ENCODE peak calls at places on chromosomes 5 and 9, in ten cellular contexts. B is sciatic nerve; E is dermis microvascular lymphatic vessel endothelial cell; W is OCI-LY7; O is prostate gland; A is activated CD4-positive, alpha-beta T cell treated with anti-CD3 and anti-CD28 coated beads, Interleukin-2, amount 50 U/mL, for 1 hour; Z is midbrain; K is NCI-H524 treated with DMSO at 0.1 percent for 48 hours; D is endothelial cell; V is stimulated activated CD4-positive, alpha-beta T cell treated with anti-CD3 and anti-CD28 coated beads, Interleukin-12 subunit alpha, Interleukin-12 subunit beta, amount 100 ng/mL, for 24 hours. X is an unnamed sample.

GRCh38 chr9:15468113-15468512 is 42.7 kb downstream of the PSIP1 start:
- DNase-seq in A (no peak), Z (no peak), V (no peak), K (no peak), W (no peak), D (no peak), E (no peak), O (no peak), B (no peak), X (no peak)

GRCh38 chr9:71980266-71981018 is 69.0 kb downstream of the C9orf85 start:
- DNase-seq in D (no peak), V (no peak), A (no peak), B (no peak), O (no peak), W (no peak), K (no peak), Z (no peak), E (peak), X (no peak)

GRCh38 chr9:75001719-75002421 is 26.2 kb downstream of the CARNMT1 start:
- DNase-seq in Z (peak), V (no peak), K (no peak), D (peak), B (no peak), A (no peak), E (peak), O (peak), W (peak), X (no peak)

GRCh38 chr9:125262217-125262991 is 778 bp downstream of the GAPVD1 start:
- DNase-seq in V (peak), B (no peak), A (no peak), Z (no peak), K (no peak), D (no peak), W (peak), O (no peak), E (no peak), X (no peak)

GRCh38 chr9:126613656-126614055 is at the start of gene LMX1B:
- DNase-seq in A (no peak), K (no peak), E (no peak), D (no peak), Z (no peak), W (no peak), B (no peak), V (no peak), O (peak), X (peak)

GRCh38 chr9:97534185-97534584 is 32.7 kb downstream of the TMOD1 start:
- DNase-seq in V (no peak), E (no peak), Z (no peak), W (no peak), D (no peak), B (no peak), A (no peak), O (no peak), K (no peak), X (no peak)

GRCh38 chr5:343461-344401 is 22.2 kb downstream of the AHRR start:
- DNase-seq in E (no peak), Z (no peak), W (no peak), B (no peak), O (peak), A (peak), V (peak), K (no peak), D (peak), X (peak)

GRCh38 chr9:34522091-34522887 is 501 bp downstream of the ENHO start:
- DNase-seq in A (no peak), B (peak), W (no peak), D (no peak), V (no peak), O (no peak), E (no peak), Z (no peak), K (no peak), X (no peak)

GRCh38 chr5:98783051-98783649 is 9.7 kb downstream of the RGMB start:
- DNase-seq in O (peak), B (no peak), Z (no peak), K (no peak), E (no peak), A (no peak), W (no peak), D (no peak), V (no peak), X (no peak)

GRCh38 chr9:119963798-119964372 is 594.6 kb upstream of the BRINP1 start:
- DNase-seq in B (no peak), D (peak), O (no peak), K (no peak), Z (no peak), V (no peak), W (no peak), E (no peak), A (no peak), X (no peak)

GRCh38 chr9:124357591-124358361 is 57.5 kb downstream of the PSMB7 start:
- DNase-seq in E (no peak), V (no peak), K (peak), O (no peak), B (no peak), W (peak), Z (no peak), D (no peak), A (no peak), X (no peak)

GRCh38 chr5:140966293-140967225 is at the start of gene PCDHAC2:
- DNase-seq in Z (peak), B (no peak), W (no peak), D (peak), K (peak), E (no peak), A (no peak), O (no peak), V (no peak), X (peak)

GRCh38 chr5:119063579-119064379 is 7.1 kb upstream of the DMXL1 start:
- DNase-seq in V (no peak), B (no peak), O (peak), D (no peak), W (no peak), A (no peak), E (no peak), Z (no peak), K (no peak), X (no peak)

GRCh38 chr5:149633671-149634350 is 52.5 kb downstream of the ARHGEF37 start:
- DNase-seq in O (no peak), K (no peak), E (no peak), B (no peak), W (no peak), V (no peak), A (no peak), Z (no peak), D (no peak), X (no peak)

GRCh38 chr5:134525687-134526482 is 415 bp downstream of the JADE2 start:
- DNase-seq in B (peak), E (peak), K (peak), W (peak), Z (peak), O (peak), D (peak), V (peak), A (peak), X (peak)

GRCh38 chr9:92414566-92414965 is 9.7 kb downstream of the OMD start:
- DNase-seq in B (no peak), Z (no peak), A (no peak), K (no peak), W (no peak), O (no peak), D (no peak), V (no peak), E (no peak), X (no peak)

GRCh38 chr5:179668404-179668803 is 12.4 kb downstream of the CBY3 start:
- DNase-seq in K (no peak), B (no peak), W (peak), Z (peak), E (peak), O (no peak), D (peak), V (no peak), A (peak), X (peak)

GRCh38 chr5:168578506-168579205 is 512 bp downstream of the PANK3 start:
- DNase-seq in B (no peak), V (peak), D (peak), K (no peak), A (no peak), O (no peak), E (peak), Z (peak), W (no peak), X (peak)

GRCh38 chr9:127393680-127394079 is 3.3 kb upstream of the SLC2A8 start:
- DNase-seq in W (no peak), B (no peak), E (no peak), V (no peak), D (no peak), A (no peak), O (no peak), Z (no peak), K (no peak), X (no peak)

GRCh38 chr5:6359941-6360683 is 18.2 kb downstream of the MED10 start:
- DNase-seq in B (no peak), O (no peak), A (no peak), W (peak), K (no peak), D (no peak), Z (no peak), E (no peak), V (no peak), X (peak)

GRCh38 chr9:72880821-72881220 is 72.0 kb downstream of the ALDH1A1 start:
- DNase-seq in A (no peak), D (no peak), Z (no peak), B (no peak), E (no peak), O (no peak), K (no peak), V (no peak), W (no peak), X (no peak)

GRCh38 chr9:12697719-12698118 is 4.5 kb downstream of the TYRP1 start:
- DNase-seq in Z (no peak), B (no peak), W (no peak), A (no peak), D (no peak), K (no peak), E (no peak), V (no peak), O (no peak), X (no peak)

GRCh38 chr5:20832204-20833080 is 844.4 kb upstream of the CDH18 start:
- DNase-seq in W (no peak), D (no peak), Z (no peak), E (no peak), A (no peak), B (no peak), K (no peak), O (no peak), V (no peak), X (no peak)

GRCh38 chr5:159195775-159196174 is 13.6 kb downstream of the RNF145 start:
- DNase-seq in B (no peak), D (no peak), W (no peak), V (no peak), K (no peak), A (no peak), O (no peak), Z (no peak), E (no peak), X (no peak)

GRCh38 chr9:114606597-114607207 is 4.4 kb upstream of the TMEM268 start:
- DNase-seq in K (no peak), B (no peak), Z (no peak), O (no peak), D (no peak), E (no peak), V (no peak), A (no peak), W (no peak), X (no peak)

GRCh38 chr5:89309268-89309667 is 426.3 kb upstream of the MEF2C start:
- DNase-seq in Z (no peak), W (no peak), O (no peak), E (no peak), A (no peak), D (no peak), K (no peak), B (no peak), V (no peak), X (no peak)

X was measured in glutamatergic neuron.